ENCODE peak calls at places on chromosomes 13 and 19, in four cellular contexts. H is fibroblast of lung; I is stimulated activated CD4-positive, alpha-beta T cell treated with anti-CD3 and anti-CD28 coated beads, Interleukin-15, amount 100 ng/mL, for 1 hour; E is putamen. C is an unnamed sample.

GRCh38 chr13:77136902-77137420 is 110.0 kb upstream of the FBXL3 start:
- DNase-seq in I (no peak), E (no peak), H (peak), C (no peak)

GRCh38 chr19:47309038-47309437 is 623 bp upstream of the C5AR1 start:
- DNase-seq in E (no peak), I (no peak), H (peak), C (no peak)

GRCh38 chr13:97224544-97225324 is 2.6 kb downstream of the MBNL2 start:
- DNase-seq in I (no peak), H (peak), E (peak), C (peak)

GRCh38 chr19:7977723-7978040 is 27.8 kb downstream of the ELAVL1 start:
- DNase-seq in H (no peak), E (no peak), I (no peak), C (no peak)

GRCh38 chr19:1752757-1753728 is at the start of gene ONECUT3:
- DNase-seq in H (no peak), E (no peak), I (no peak), C (no peak)

GRCh38 chr13:37023871-37024270 is 23.3 kb downstream of the EXOSC8 start:
- DNase-seq in I (no peak), E (no peak), H (peak), C (no peak)

GRCh38 chr13:112012004-112012704 is 54.8 kb upstream of the SOX1 start:
- DNase-seq in H (no peak), I (no peak), E (no peak), C (peak)

GRCh38 chr19:38061294-38061693 is 154.3 kb downstream of the SIPA1L3 start:
- DNase-seq in H (peak), I (no peak), E (no peak), C (no peak)

C was measured in PC-9.